ENCODE peak calls at places on chromosomes 11 and 22, in ten cellular contexts. A, C, Y, Q, N, S, X, B, O and F are unnamed samples.

GRCh38 chr22:49400866-49401598 is 426.6 kb downstream of the BRD1 start:
- DNase-seq in B (no peak), Y (no peak), Q (no peak), S (no peak), C (no peak), O (no peak), N (no peak), A (no peak), X (no peak), F (no peak)

GRCh38 chr11:2462986-2463765 is 18.4 kb downstream of the KCNQ1 start:
- DNase-seq in B (peak), Q (peak), C (peak), A (no peak), Y (no peak), S (no peak), O (peak), N (peak), X (no peak), F (no peak)

GRCh38 chr22:48921411-48921903 is 906.2 kb downstream of the BRD1 start:
- DNase-seq in O (no peak), N (no peak), C (no peak), Y (no peak), X (no peak), A (no peak), Q (no peak), S (no peak), B (no peak), F (no peak)

GRCh38 chr22:42895541-42895981 is 38.5 kb upstream of the ARFGAP3 start:
- DNase-seq in X (no peak), A (no peak), C (peak), O (no peak), S (no peak), Y (no peak), N (no peak), B (no peak), Q (no peak), F (no peak)

GRCh38 chr11:1781593-1781975 is 17.9 kb upstream of the CTSD start:
- DNase-seq in C (no peak), S (no peak), N (no peak), A (no peak), Q (no peak), B (no peak), Y (no peak), X (no peak), O (no peak), F (no peak)

GRCh38 chr11:9461760-9462134 is 935 bp downstream of the ZNF143 start:
- DNase-seq in C (no peak), N (peak), B (peak), A (no peak), Y (no peak), S (no peak), O (no peak), Q (no peak), X (peak), F (no peak)

GRCh38 chr22:44325718-44326548 is 13.2 kb upstream of the SHISAL1 start:
- DNase-seq in A (no peak), X (peak), Q (no peak), C (no peak), B (no peak), Y (no peak), S (no peak), O (no peak), N (no peak), F (no peak)

GRCh38 chr22:40855960-40856512 is 403 bp downstream of the ST13 start:
- DNase-seq in A (no peak), O (no peak), C (no peak), B (peak), Q (no peak), N (no peak), S (no peak), Y (peak), X (peak), F (no peak)

GRCh38 chr11:131370090-131370751 is at the start of gene NTM:
- DNase-seq in X (peak), N (no peak), S (no peak), C (peak), O (peak), Q (peak), A (no peak), Y (no peak), B (no peak), F (no peak)

GRCh38 chr11:70210051-70210501 is 7.0 kb downstream of the FADD start:
- DNase-seq in C (no peak), O (no peak), Y (no peak), N (no peak), X (peak), Q (no peak), B (no peak), S (no peak), A (no peak), F (no peak)

GRCh38 chr11:19467904-19468303 is 227.2 kb upstream of the E2F8 start:
- DNase-seq in S (no peak), A (no peak), Y (no peak), C (no peak), Q (no peak), X (no peak), O (no peak), N (no peak), B (no peak), F (no peak)

GRCh38 chr11:129973809-129974208 is 28.8 kb downstream of the PRDM10 start:
- DNase-seq in S (peak), O (peak), C (peak), N (peak), A (no peak), Q (no peak), Y (no peak), B (no peak), X (no peak), F (no peak)

GRCh38 chr11:118657238-118657637 is 22.2 kb downstream of the TREH start:
- DNase-seq in N (no peak), B (peak), Y (no peak), A (no peak), S (no peak), X (no peak), C (no peak), Q (no peak), O (no peak), F (no peak)

GRCh38 chr11:10044618-10045017 is 249.4 kb downstream of the SBF2 start:
- DNase-seq in Y (no peak), N (peak), C (no peak), A (no peak), X (no peak), B (peak), S (no peak), Q (no peak), O (no peak), F (no peak)

GRCh38 chr11:83480811-83481210 is 194.6 kb upstream of the CCDC90B start:
- DNase-seq in Y (no peak), B (no peak), X (no peak), S (no peak), C (no peak), O (no peak), Q (no peak), N (no peak), A (no peak), F (no peak)

GRCh38 chr22:23820748-23821211 is 18.0 kb downstream of the DERL3 start:
- DNase-seq in O (no peak), Y (no peak), A (no peak), Q (no peak), X (no peak), S (no peak), C (no peak), B (no peak), N (no peak), F (no peak)

GRCh38 chr11:107359701-107360100 is 97.9 kb downstream of the CWF19L2 start:
- DNase-seq in C (no peak), B (no peak), X (peak), S (no peak), N (no peak), A (no peak), Q (no peak), O (no peak), Y (no peak), F (no peak)

GRCh38 chr22:31906569-31906968 is 37.8 kb upstream of the YWHAH start:
- DNase-seq in B (no peak), O (no peak), Y (no peak), A (no peak), Q (no peak), S (no peak), X (no peak), N (no peak), C (no peak), F (no peak)

GRCh38 chr11:92714111-92714510 is 255.3 kb upstream of the MTNR1B start:
- DNase-seq in A (no peak), C (no peak), S (no peak), Q (no peak), O (no peak), B (no peak), Y (no peak), X (no peak), N (no peak), F (no peak)

GRCh38 chr11:2213890-2214526 is 42.4 kb upstream of the TH start:
- DNase-seq in Y (no peak), O (no peak), A (no peak), B (no peak), C (no peak), X (no peak), N (no peak), Q (no peak), S (peak), F (no peak)

GRCh38 chr11:58629857-58630256 is 7.4 kb downstream of the CNTF start:
- DNase-seq in A (no peak), O (no peak), C (peak), Y (no peak), B (peak), S (no peak), Q (peak), X (peak), N (peak), F (no peak)

GRCh38 chr11:17550455-17551346 is 3.6 kb downstream of the OTOG start:
- DNase-seq in Y (no peak), N (no peak), C (no peak), A (no peak), B (no peak), O (no peak), X (no peak), Q (no peak), S (no peak), F (no peak)

GRCh38 chr11:3616721-3617460 is 24.9 kb downstream of the ART5 start:
- DNase-seq in C (no peak), B (no peak), S (no peak), Q (no peak), A (no peak), Y (no peak), N (no peak), X (peak), O (no peak), F (no peak)

GRCh38 chr11:70205766-70206165 is 2.7 kb downstream of the FADD start:
- DNase-seq in S (no peak), B (no peak), N (no peak), A (no peak), Y (no peak), Q (no peak), X (no peak), O (no peak), C (no peak), F (no peak)

DNA sequence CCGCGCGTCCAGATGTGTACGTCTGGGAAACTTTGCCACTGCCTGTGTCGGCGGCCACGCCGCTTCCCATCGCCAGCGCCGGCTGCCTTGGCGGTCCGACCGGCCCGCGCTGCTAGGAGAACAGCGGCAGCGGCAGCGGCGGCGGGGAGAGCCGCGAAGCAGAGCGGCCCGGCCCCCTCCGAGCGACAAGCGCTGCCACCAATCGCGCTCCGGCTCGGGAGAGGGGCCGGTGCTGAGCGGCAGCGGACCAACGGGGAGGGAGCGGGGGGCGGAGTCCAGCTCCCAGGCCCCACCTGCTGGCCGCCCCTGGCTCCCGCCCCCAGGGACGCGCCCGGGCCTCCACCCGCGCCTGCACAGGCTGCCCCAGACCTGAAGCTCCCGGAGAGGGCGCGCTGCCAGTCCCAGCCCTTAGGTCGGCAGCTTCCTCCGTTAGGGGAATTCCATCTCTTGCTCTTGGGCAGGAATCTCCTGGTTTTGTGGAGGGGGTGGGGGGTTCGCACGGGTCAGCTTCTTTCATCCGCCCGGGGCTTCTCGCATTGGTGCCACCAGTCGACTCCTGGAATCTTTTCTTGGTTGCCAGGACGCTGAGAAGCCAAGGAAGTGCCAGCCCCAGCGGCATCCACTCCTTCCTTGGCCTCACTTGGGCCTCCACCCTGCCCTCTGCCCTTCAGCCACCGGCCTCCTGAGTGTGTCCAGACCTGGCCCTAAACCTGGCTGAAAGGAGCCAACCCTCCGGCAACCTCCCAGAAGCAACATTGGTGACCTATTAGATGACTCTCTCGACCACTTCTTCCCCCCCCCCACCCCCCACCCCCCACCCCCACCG is at the start of gene GALNT18:
- DNase-seq in X (peak), S (peak), N (peak), C (peak), O (peak), Q (peak), A (no peak), Y (peak), B (peak), F (peak)
- TF ChIP-seq POLR2A in X (peak), S (peak), N (no peak), C (peak), O (peak), Q (peak), A (no peak), Y (no peak), B (no peak), F (peak)

GRCh38 chr11:57360991-57361390 is 20.0 kb downstream of the PRG3 start:
- DNase-seq in O (no peak), B (no peak), C (no peak), A (no peak), Y (no peak), S (no peak), X (no peak), N (no peak), Q (no peak), F (no peak)
- TF ChIP-seq POLR2A in O (no peak), B (no peak), C (no peak), A (no peak), Y (no peak), S (no peak), X (no peak), N (no peak), Q (no peak), F (no peak)

GRCh38 chr22:27919943-27920755 is 1.1 kb upstream of the PITPNB start:
- DNase-seq in Q (no peak), A (no peak), X (peak), C (peak), B (no peak), O (no peak), N (peak), S (no peak), Y (no peak), F (no peak)

GRCh38 chr22:27918351-27919221 is 470 bp downstream of the PITPNB start:
- DNase-seq in B (peak), S (peak), N (peak), O (peak), C (peak), X (peak), Y (peak), Q (peak), A (no peak), F (peak)

GRCh38 chr22:27925331-27925730 is 6.3 kb upstream of the PITPNB start:
- DNase-seq in Q (no peak), X (no peak), S (no peak), C (no peak), Y (no peak), A (no peak), N (no peak), O (no peak), B (no peak), F (no peak)

GRCh38 chr22:27919222-27919942 is at the start of gene PITPNB:
- DNase-seq in S (peak), X (peak), B (peak), C (peak), Y (peak), Q (peak), N (peak), O (peak), A (peak), F (peak)
- TF ChIP-seq POLR2A in S (peak), X (peak), B (peak), C (peak), Y (peak), Q (peak), N (peak), O (peak), A (no peak), F (peak)

DNA sequence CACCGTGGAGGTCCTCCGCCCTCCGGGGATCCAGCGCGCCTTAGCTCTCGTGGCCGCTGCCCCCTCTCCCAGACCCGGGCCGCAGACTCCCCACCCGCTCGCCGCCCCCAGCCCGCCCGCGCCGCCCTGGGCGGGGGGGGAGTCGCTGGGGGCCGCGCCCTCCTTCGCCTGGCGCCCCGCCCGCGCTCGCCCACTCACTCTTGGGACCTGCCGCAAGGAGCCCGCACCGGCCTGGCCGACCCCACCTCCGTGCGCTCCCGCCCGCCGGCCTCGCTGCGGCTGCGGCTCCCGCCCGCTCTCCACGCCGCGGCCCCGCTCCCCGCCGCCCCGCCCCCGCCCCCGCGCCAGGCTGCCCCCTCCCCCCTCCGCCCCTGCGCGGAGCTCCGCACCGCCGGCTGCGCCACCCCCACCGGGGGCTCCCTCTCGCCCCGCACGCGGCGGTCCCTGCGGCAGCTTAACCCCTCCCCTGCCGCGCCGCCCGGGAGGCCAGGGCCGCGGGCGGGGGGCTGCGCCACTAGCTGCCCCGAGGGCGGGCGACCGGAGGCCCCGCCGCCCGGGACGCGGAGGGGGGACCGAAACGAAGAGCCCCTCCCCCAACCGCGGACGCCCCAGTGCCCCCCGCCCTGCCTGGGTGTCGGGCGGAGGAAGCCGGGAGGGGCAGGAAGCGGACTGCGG is 739 bp upstream of the RASGRP2 start:
- DNase-seq in C (no peak), A (no peak), B (no peak), X (no peak), Y (no peak), O (no peak), Q (no peak), S (peak), N (no peak), F (no peak)
- TF ChIP-seq POLR2A in C (no peak), A (no peak), B (no peak), X (no peak), Y (no peak), O (no peak), Q (no peak), S (no peak), N (no peak), F (no peak)

GRCh38 chr22:46299101-46299500 is 2.4 kb downstream of the GTSE1 start:
- DNase-seq in Q (no peak), O (no peak), C (no peak), B (no peak), X (no peak), N (no peak), A (no peak), S (no peak), Y (no peak), F (no peak)

GRCh38 chr22:46294784-46295183 is 1.9 kb upstream of the GTSE1 start:
- DNase-seq in B (no peak), Q (no peak), O (no peak), X (no peak), Y (no peak), A (no peak), S (no peak), N (no peak), C (no peak), F (no peak)

GRCh38 chr22:46295277-46295971 is 1.2 kb upstream of the GTSE1 start:
- DNase-seq in X (no peak), Q (no peak), Y (no peak), N (no peak), O (no peak), S (no peak), B (peak), A (no peak), C (no peak), F (no peak)

GRCh38 chr22:46296257-46297150 is at the start of gene GTSE1:
- DNase-seq in S (peak), X (peak), A (peak), B (peak), Y (peak), C (peak), O (peak), Q (peak), N (peak), F (peak)

GRCh38 chr22:46297151-46297819 is 615 bp downstream of the GTSE1 start:
- DNase-seq in C (peak), B (peak), A (no peak), Q (no peak), O (no peak), N (peak), Y (no peak), X (peak), S (no peak), F (no peak)
- TF ChIP-seq POLR2A in C (no peak), B (no peak), A (no peak), Q (no peak), O (no peak), N (no peak), Y (no peak), X (no peak), S (no peak), F (no peak)

GRCh38 chr11:110314366-110315095 is 18.1 kb upstream of the RDX start:
- DNase-seq in A (no peak), S (no peak), Q (no peak), N (no peak), Y (no peak), X (no peak), C (no peak), B (no peak), O (no peak), F (no peak)
- TF ChIP-seq POLR2A in A (no peak), S (no peak), Q (no peak), N (no peak), Y (no peak), X (no peak), C (no peak), B (no peak), O (no peak), F (no peak)

DNA sequence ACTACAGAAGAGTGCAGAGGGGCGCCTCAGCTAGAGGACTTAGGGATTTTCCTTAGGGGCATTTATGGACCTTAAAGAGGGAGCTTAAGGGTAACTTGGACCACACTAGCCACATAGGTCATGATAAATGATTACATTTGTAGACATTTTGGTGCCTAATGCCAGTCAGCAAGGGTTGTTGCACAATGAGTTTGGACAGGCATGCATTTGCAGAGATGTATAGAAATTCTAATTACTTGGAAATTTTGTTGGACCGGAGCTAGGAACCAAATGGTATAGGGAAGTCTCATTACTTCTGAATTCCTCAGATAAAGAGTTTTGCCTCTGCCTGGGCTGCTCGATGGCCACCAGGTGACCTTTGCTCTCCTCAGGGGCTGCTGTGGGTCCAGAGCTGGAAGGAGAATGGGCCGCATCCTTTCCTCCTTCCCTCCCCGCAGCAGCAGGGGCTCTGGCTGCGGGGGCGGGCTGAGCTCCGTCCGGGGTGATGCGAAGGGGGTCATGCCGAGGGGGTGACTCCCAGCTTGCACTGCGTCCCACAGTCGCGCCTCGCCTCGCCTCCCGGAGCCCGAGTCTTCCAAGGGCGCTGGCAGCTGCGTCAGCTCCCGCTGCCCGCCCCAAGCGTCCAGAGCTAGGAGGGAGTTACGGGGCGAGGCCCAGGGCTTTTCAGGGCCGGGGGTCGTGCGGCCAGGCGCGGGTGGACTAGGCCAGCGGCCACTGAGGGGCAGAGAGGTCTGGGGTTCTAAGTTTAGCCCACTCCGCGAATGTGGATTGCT is 20.2 kb upstream of the MALAT1 start:
- DNase-seq in X (peak), A (no peak), Q (peak), N (no peak), Y (no peak), O (peak), B (no peak), C (peak), S (no peak), F (no peak)
- TF ChIP-seq POLR2A in X (peak), A (no peak), Q (no peak), N (no peak), Y (no peak), O (peak), B (no peak), C (no peak), S (no peak), F (no peak)